ENCODE peak calls at places on chromosomes 5 and 9, in seven cellular contexts. U is psoas muscle, L is GM06990, W is GM23338, O is hepatocyte, I is mucosa of descending colon, V is AG09309. H is an unnamed sample.

GRCh38 chr9:135047026-135047350 is 40.5 kb upstream of the OLFM1 start:
- DNase-seq in U (no peak), I (no peak), O (no peak), L (no peak), W (no peak), V (no peak), H (no peak)

GRCh38 chr9:78035369-78035993 is 3.9 kb upstream of the GNAQ start:
- DNase-seq in W (peak; percentile 86), V (peak; percentile 60), U (peak; percentile 21), L (peak; percentile 34), O (peak; percentile 87), I (no peak), H (peak; percentile 89)

GRCh38 chr5:125446986-125447385 is 700.5 kb upstream of the ZNF608 start:
- DNase-seq in V (no peak), L (no peak), O (no peak), I (no peak), W (no peak), U (no peak), H (peak; percentile 94)

GRCh38 chr9:85040141-85040540 is 370.6 kb downstream of the NTRK2 start:
- DNase-seq in I (no peak), L (no peak), O (no peak), W (no peak), U (no peak), V (no peak), H (no peak)

GRCh38 chr9:118183571-118183970 is 479.4 kb downstream of the TLR4 start:
- DNase-seq in U (no peak), V (no peak), L (no peak), O (no peak), I (no peak), W (no peak), H (no peak)

GRCh38 chr5:77806213-77806843 is 30.2 kb upstream of the TBCA start:
- DNase-seq in I (no peak), O (no peak), L (no peak), V (no peak), U (no peak), W (no peak), H (peak; percentile 14)

GRCh38 chr9:89674667-89675402 is 70.0 kb downstream of the GADD45G start:
- DNase-seq in L (no peak), W (peak; percentile 70), V (no peak), U (peak; percentile 44), O (peak; percentile 79), I (peak; percentile 70), H (peak; percentile 17)

GRCh38 chr5:35046754-35047153 is 995 bp downstream of the AGXT2 start:
- DNase-seq in V (peak; percentile 94), L (no peak), U (no peak), O (no peak), W (no peak), I (no peak), H (peak; percentile 78)

GRCh38 chr5:55668356-55668755 is 43.8 kb downstream of the SLC38A9 start:
- DNase-seq in I (no peak), U (no peak), O (peak; percentile 66), L (no peak), W (no peak), V (peak; percentile 42), H (peak; percentile 95)

GRCh38 chr5:109880907-109881685 is 191.4 kb downstream of the MAN2A1 start:
- DNase-seq in W (no peak), V (no peak), I (no peak), O (no peak), L (no peak), U (no peak), H (no peak)

GRCh38 chr9:129487658-129488483 is 133.0 kb downstream of the C9orf50 start:
- DNase-seq in U (no peak), L (no peak), I (peak; percentile 56), V (no peak), O (peak; percentile 72), W (peak; percentile 57), H (peak; percentile 64)

GRCh38 chr5:158410976-158411375 is 552.0 kb upstream of the CLINT1 start:
- DNase-seq in O (no peak), U (no peak), W (no peak), L (no peak), I (no peak), V (peak; percentile 54), H (no peak)

GRCh38 chr5:169666365-169666764 is 29.3 kb downstream of the DOCK2 start:
- DNase-seq in I (no peak), U (no peak), V (no peak), W (no peak), O (no peak), L (no peak), H (no peak)

GRCh38 chr5:179812997-179813607 is 6.4 kb upstream of the MGAT4B start:
- DNase-seq in L (no peak), V (no peak), O (no peak), U (no peak), W (no peak), I (no peak), H (no peak)

GRCh38 chr9:5592231-5592630 is 36.7 kb upstream of the RIC1 start:
- DNase-seq in L (no peak), I (no peak), U (no peak), O (no peak), V (no peak), W (no peak), H (no peak)

GRCh38 chr9:37381094-37381741 is 41.3 kb upstream of the GRHPR start:
- DNase-seq in W (no peak), U (no peak), O (no peak), V (no peak), L (no peak), I (no peak), H (no peak)

GRCh38 chr5:114467141-114467540 is 105.3 kb downstream of the KCNN2 start:
- DNase-seq in O (no peak), L (no peak), I (no peak), W (no peak), U (no peak), V (no peak), H (peak; percentile 10)

GRCh38 chr5:145521523-145521922 is 313.6 kb downstream of the PRELID2 start:
- DNase-seq in W (no peak), V (no peak), O (no peak), L (no peak), U (no peak), I (no peak), H (no peak)

GRCh38 chr5:17256839-17257238 is 39.4 kb downstream of the BASP1 start:
- DNase-seq in V (no peak), L (no peak), O (no peak), U (no peak), W (no peak), I (no peak), H (no peak)

GRCh38 chr9:89690334-89690912 is 85.6 kb downstream of the GADD45G start:
- DNase-seq in W (no peak), L (peak; percentile 51), O (no peak), I (no peak), V (no peak), U (no peak), H (no peak)

GRCh38 chr5:33692983-33693382 is 198.8 kb downstream of the ADAMTS12 start:
- DNase-seq in O (no peak), V (no peak), L (no peak), I (no peak), W (no peak), U (no peak), H (no peak)

GRCh38 chr5:32020971-32021370 is 153.1 kb downstream of the GOLPH3 start:
- DNase-seq in L (no peak), V (no peak), U (no peak), W (no peak), O (no peak), I (no peak), H (peak; percentile 60)

GRCh38 chr5:32021771-32022170 is 152.3 kb downstream of the GOLPH3 start:
- DNase-seq in O (no peak), L (no peak), U (no peak), V (no peak), I (no peak), W (no peak), H (no peak)

GRCh38 chr5:32020271-32020670 is 153.8 kb downstream of the GOLPH3 start:
- DNase-seq in U (no peak), I (no peak), V (no peak), W (no peak), O (no peak), L (peak; percentile 37), H (peak; percentile 43)

GRCh38 chr5:32017638-32018429 is 156.3 kb downstream of the GOLPH3 start:
- DNase-seq in L (no peak), U (no peak), V (no peak), O (no peak), W (no peak), I (no peak), H (peak; percentile 62)

GRCh38 chr5:32018476-32019436 is 155.4 kb downstream of the GOLPH3 start:
- DNase-seq in U (no peak), L (no peak), V (no peak), I (no peak), W (no peak), O (no peak), H (no peak)
- H3K4me3 ChIP-seq in U (no peak overlapping the region), L (no peak overlapping the region), V (no peak overlapping the region), I (no peak overlapping the region), W (no peak overlapping the region), O (no peak overlapping the region), H (no peak overlapping the region)

DNA sequence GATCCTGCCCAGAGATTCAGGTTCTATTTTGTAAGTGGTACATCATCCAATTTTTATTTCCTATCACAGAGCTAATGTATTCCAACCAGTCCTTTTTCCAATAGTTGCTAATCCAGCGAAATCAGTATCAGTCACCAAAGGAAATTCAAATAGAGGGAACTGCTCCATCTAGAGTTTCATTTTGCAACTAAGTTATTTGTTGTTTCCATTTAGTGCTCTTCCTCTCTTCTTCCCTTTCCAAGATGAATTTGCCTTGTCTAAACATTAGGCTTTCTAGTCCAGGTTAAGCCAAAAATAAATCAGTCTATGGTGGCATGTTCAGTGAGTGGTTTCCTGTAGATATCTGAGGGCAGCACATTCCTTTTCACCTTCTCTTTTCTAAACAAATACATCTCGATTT is 79.8 kb upstream of the SPATA31D4 start:
- DNase-seq in W (peak; percentile 25), L (no peak), I (no peak), U (no peak), O (peak; percentile 30), V (no peak), H (peak; percentile 38)
- TF ChIP-seq CTCF in W (peak; percentile 45), L (no peak), I (no peak), U (peak; percentile 37), O (peak; percentile 53), V (peak; percentile 45), H (peak; percentile 41)

DNA sequence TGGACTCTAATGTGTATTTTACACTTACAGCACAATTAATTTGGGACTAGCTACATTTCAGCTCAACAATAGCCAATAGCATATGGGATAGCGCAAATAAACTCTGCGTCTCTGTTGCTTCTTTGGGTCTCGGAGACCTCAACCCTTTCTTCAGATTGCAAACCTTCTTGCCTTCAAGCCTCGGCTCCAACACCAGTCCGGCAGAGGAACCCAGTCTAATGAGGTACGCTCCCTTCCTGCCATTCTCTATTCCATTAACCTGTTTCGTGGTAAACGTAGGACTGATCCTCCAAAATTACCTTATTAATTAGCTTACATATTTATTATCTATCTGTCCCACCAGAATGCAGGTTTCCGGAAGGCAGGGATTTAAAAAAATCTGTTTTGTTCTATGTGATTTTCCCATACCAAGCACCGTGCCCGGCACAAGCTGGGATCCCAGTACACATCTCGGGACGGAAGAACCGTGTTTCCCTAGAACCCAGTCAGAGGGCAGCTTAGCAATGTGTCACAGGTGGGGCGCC is 525 bp upstream of the DAPK1 start:
- DNase-seq in U (no peak), I (no peak), W (peak; percentile 64), L (no peak), V (no peak), O (no peak), H (no peak)
- H3K4me3 ChIP-seq in U (peak overlapping the region; percentile 69), I (no peak overlapping the region), W (peak overlapping the region; percentile 91), L (peak overlapping the region; percentile 94), V (peak overlapping the region; percentile 20), O (peak overlapping the region; percentile 85), H (peak overlapping the region; percentile 79)

DNA sequence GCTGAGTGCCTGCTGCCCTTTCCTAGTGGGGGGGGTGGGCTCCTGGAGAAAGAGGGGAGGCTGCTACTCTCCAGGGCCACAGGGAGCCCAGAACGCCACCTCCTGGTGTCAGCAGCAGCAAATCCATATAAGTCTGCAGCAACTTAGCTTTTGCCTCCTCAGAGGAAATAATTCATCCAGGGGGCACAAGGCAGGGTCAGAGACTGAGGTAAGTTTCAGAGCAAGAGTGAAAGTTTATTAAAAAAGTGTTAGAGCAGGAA is 4.0 kb upstream of the CLPTM1L start:
- DNase-seq in I (no peak), V (no peak), U (no peak), O (no peak), W (peak; percentile 37), L (no peak), H (no peak)
- TF ChIP-seq CTCF in I (no peak), V (no peak), U (no peak), O (no peak), W (peak; percentile 49), L (no peak), H (no peak)

H was measured in fibroblast of villous mesenchyme.